ENCODE peak calls at places on chromosomes 11 and 22, in four cellular contexts. O is EH; U is H54; P is stimulated activated CD4-positive, alpha-beta T cell treated with anti-CD3 and anti-CD28 coated beads, TNF-alpha, amount 100 ng/mL, for 48 hours. H is an unnamed sample.

GRCh38 chr22:22201925-22202343 is 42.7 kb upstream of the VPREB1 start:
- DNase-seq in P (no peak), O (no peak), U (no peak), H (no peak)

GRCh38 chr22:45893516-45893915 is 83.4 kb downstream of the WNT7B start:
- DNase-seq in U (no peak), P (no peak), O (peak; percentile 36), H (no peak)

GRCh38 chr11:64263021-64263946 is 12.0 kb downstream of the PLCB3 start:
- DNase-seq in O (peak; percentile 72), U (no peak), P (no peak), H (no peak)

GRCh38 chr11:87917111-87917510 is 258.1 kb downstream of the RAB38 start:
- DNase-seq in U (no peak), O (no peak), P (no peak), H (no peak)

GRCh38 chr22:37887610-37888378 is 18.3 kb upstream of the MICALL1 start:
- DNase-seq in U (no peak), P (no peak), O (peak; percentile 97), H (no peak)

GRCh38 chr11:126345759-126346585 is 9.5 kb upstream of the ST3GAL4 start:
- DNase-seq in U (no peak), P (no peak), O (peak; percentile 82), H (no peak)

GRCh38 chr11:120028181-120028935 is 109.6 kb downstream of the TRIM29 start:
- DNase-seq in O (no peak), U (no peak), P (no peak), H (no peak)

GRCh38 chr11:12906501-12906900 is 102.6 kb upstream of the RASSF10 start:
- DNase-seq in P (no peak), O (peak; percentile 50), U (no peak), H (no peak)

GRCh38 chr11:124762624-124763155 is 600 bp upstream of the ESAM start:
- DNase-seq in P (no peak), O (no peak), U (no peak), H (no peak)

GRCh38 chr22:43723816-43724215 is 88.3 kb downstream of the EFCAB6 start:
- DNase-seq in O (peak; percentile 3), U (no peak), P (no peak), H (no peak)

GRCh38 chr11:371716-372590 is 2.7 kb downstream of the B4GALNT4 start:
- DNase-seq in U (no peak), O (no peak), P (no peak), H (no peak)

GRCh38 chr11:37747121-37747520 is 1149.1 kb upstream of the RAG2 start:
- DNase-seq in U (no peak), P (no peak), O (peak; percentile 59), H (no peak)

GRCh38 chr11:33529461-33529860 is 171.2 kb downstream of the C11orf91 start:
- DNase-seq in U (no peak), O (peak; percentile 70), P (no peak), H (no peak)

GRCh38 chr11:75352417-75353206 is 1.2 kb upstream of the ARRB1 start:
- DNase-seq in P (no peak), O (no peak), U (no peak), H (no peak)

H was measured in DND-41.